ENCODE peak calls at places on chromosome 6, in ten cellular contexts. M is A549, P is tibial nerve, R is HepG2, U is suprapubic skin, B is sigmoid colon, I is upper lobe of left lung, L is GM12878, T is transverse colon, F is ovary. G is an unnamed sample.

GRCh38 chr6:138309695-138310094 is 68.0 kb upstream of the SMIM28 start:
- DNase-seq in F (no peak), P (no peak), U (no peak), T (no peak), M (no peak), R (no peak), B (no peak), L (no peak), I (no peak), G (no peak)

GRCh38 chr6:47701374-47701773 is 3.0 kb downstream of the ADGRF4 start:
- DNase-seq in F (no peak), U (no peak), I (no peak), B (no peak), L (peak; percentile 35), R (no peak), M (peak; percentile 17), P (no peak), T (no peak), G (no peak)

GRCh38 chr6:52877168-52877567 is 32.3 kb downstream of the GSTA3 start:
- DNase-seq in B (no peak), T (no peak), P (no peak), L (no peak), M (peak; percentile 10), F (no peak), R (no peak), I (no peak), U (no peak), G (no peak)

GRCh38 chr6:107113460-107114212 is 1.7 kb downstream of the BEND3 start:
- DNase-seq in U (no peak), M (no peak), B (peak; percentile 48), I (no peak), T (peak; percentile 27), L (no peak), F (peak; percentile 61), R (no peak), P (no peak), G (no peak)

GRCh38 chr6:71855406-71855805 is 30.9 kb upstream of the RIMS1 start:
- DNase-seq in T (no peak), U (no peak), R (peak; percentile 0), P (no peak), M (peak; percentile 5), I (no peak), B (no peak), F (no peak), L (no peak), G (no peak)

GRCh38 chr6:28488916-28489365 is 26.7 kb downstream of the GPX6 start:
- DNase-seq in F (peak; percentile 64), U (no peak), L (peak; percentile 66), T (no peak), I (no peak), P (peak; percentile 7), R (peak; percentile 82), M (peak; percentile 76), B (no peak), G (no peak)

GRCh38 chr6:81075974-81076373 is 676.5 kb downstream of the TENT5A start:
- DNase-seq in L (no peak), I (no peak), B (no peak), U (no peak), F (no peak), T (no peak), R (peak; percentile 9), P (no peak), M (no peak), G (no peak)

GRCh38 chr6:89122625-89123024 is 4.8 kb upstream of the SRSF12 start:
- DNase-seq in P (no peak), F (no peak), T (no peak), U (no peak), L (no peak), B (no peak), M (peak; percentile 51), R (peak; percentile 53), I (no peak), G (no peak)

GRCh38 chr6:109958626-109959025 is 19.5 kb upstream of the GPR6 start:
- DNase-seq in M (no peak), F (no peak), L (no peak), P (no peak), T (no peak), U (no peak), I (no peak), R (no peak), B (no peak), G (no peak)

GRCh38 chr6:111427341-111428116 is 55.5 kb downstream of the REV3L start:
- DNase-seq in U (no peak), T (no peak), F (no peak), B (no peak), I (no peak), R (peak; percentile 85), M (peak; percentile 3), P (no peak), L (peak; percentile 54), G (no peak)

GRCh38 chr6:137882225-137882961 is 15.3 kb downstream of the TNFAIP3 start:
- DNase-seq in T (no peak), F (no peak), L (no peak), R (no peak), P (no peak), I (no peak), U (no peak), B (no peak), M (no peak), G (no peak)

GRCh38 chr6:45658396-45658795 is 280.7 kb upstream of the SUPT3H start:
- DNase-seq in P (no peak), U (no peak), L (no peak), I (no peak), B (no peak), R (no peak), M (no peak), F (no peak), T (no peak), G (no peak)

GRCh38 chr6:33694401-33694931 is 17.0 kb downstream of the UQCC2 start:
- DNase-seq in U (peak; percentile 71), R (no peak), F (no peak), P (no peak), I (peak; percentile 33), M (peak; percentile 33), B (no peak), L (no peak), T (no peak), G (no peak)

GRCh38 chr6:33694977-33695376 is 16.5 kb downstream of the UQCC2 start:
- DNase-seq in R (no peak), T (no peak), F (no peak), P (no peak), M (no peak), B (no peak), I (no peak), L (no peak), U (no peak), G (no peak)

GRCh38 chr6:33692760-33693158 is 18.7 kb downstream of the UQCC2 start:
- DNase-seq in T (peak; percentile 67), B (no peak), U (no peak), F (no peak), R (no peak), P (no peak), I (peak; percentile 57), M (no peak), L (no peak), G (peak; percentile 51)

GRCh38 chr6:33692078-33692759 is 19.3 kb downstream of the UQCC2 start:
- DNase-seq in P (no peak), F (no peak), M (no peak), U (no peak), T (no peak), L (no peak), B (no peak), I (peak; percentile 27), R (no peak), G (peak; percentile 66)

GRCh38 chr6:33693186-33694158 is 18.0 kb downstream of the UQCC2 start:
- DNase-seq in M (no peak), P (no peak), F (no peak), T (no peak), B (no peak), U (peak; percentile 48), R (no peak), I (peak; percentile 45), L (no peak), G (no peak)
- H3K4me3 ChIP-seq in M (no peak overlapping the region), P (no peak overlapping the region), F (no peak overlapping the region), T (no peak overlapping the region), B (no peak overlapping the region), U (no peak overlapping the region), R (no peak overlapping the region), I (no peak overlapping the region), L (no peak overlapping the region), G (no peak overlapping the region)

DNA sequence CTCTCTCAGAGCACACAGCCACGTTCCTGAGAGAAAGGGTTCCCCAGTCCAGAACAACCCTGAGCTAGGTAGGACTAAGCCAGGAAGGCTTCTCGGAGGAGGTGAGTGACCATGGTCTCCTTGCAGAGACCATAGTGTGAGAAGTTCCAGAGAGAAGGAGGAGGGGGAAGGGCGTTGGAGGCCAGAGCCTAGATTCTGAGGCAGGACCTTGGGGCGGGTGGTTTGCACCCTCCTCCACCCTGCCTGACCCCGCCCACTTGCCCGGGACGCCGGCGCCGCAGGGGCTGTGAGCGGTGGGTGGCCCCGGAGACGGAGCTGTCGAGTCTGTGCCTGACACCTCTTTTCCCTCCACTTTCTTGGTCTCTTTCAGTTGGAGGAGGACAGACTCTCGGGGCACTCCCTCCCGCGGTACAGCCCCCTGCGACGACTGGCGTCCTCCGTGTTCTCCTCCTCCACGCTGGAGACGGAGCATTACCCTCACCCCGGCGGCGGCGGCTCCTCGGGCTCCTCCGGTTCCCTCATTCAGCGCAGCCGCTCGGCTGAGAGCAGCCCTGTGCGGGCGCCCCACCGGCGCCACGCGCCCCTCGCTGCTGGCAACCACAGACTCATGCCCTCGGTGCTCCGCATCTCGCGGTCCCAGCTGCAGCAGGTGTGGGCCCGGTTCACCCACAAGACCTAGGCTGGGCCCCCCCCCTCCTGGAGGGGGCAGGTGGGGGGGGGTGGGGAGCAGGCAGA is 26.2 kb downstream of the TTBK1 start:
- DNase-seq in T (peak; percentile 79), M (no peak), F (no peak), R (no peak), I (peak; percentile 88), U (no peak), B (no peak), L (no peak), P (no peak), G (peak; percentile 38)
- TF ChIP-seq CTCF in T (no peak), M (no peak), F (no peak), R (no peak), I (no peak), U (no peak), B (no peak), L (no peak), P (no peak), G (no peak)

GRCh38 chr6:15036690-15037245 is 209.1 kb upstream of the JARID2 start:
- DNase-seq in T (peak; percentile 30), B (no peak), I (no peak), L (no peak), P (no peak), R (peak; percentile 59), U (peak; percentile 67), M (no peak), F (no peak), G (peak; percentile 39)
- TF ChIP-seq EP300 in T (no peak), B (no peak), I (no peak), L (no peak), P (no peak), R (no peak), U (no peak), M (no peak), F (no peak), G (no peak)

DNA sequence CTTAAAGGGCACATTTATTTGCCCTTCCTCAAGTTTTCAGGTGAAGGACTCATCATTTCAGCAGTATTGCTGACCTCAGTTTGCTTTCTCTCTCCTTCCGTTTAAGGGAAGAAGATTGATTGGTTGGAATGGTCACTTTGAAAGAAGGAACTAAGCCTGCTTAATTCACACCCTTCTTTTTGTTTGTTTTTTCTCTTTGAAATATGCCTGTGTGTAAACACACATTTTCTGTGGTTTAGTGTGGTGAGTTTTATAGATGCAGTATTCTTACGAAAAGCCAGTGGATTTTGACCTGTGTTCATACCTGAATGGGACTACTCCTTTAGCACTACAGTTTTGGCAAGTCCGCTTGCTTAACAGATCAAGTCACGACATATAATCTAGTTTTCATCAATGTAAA is 548.8 kb upstream of the EPHA7 start:
- DNase-seq in P (no peak), L (no peak), M (no peak), U (no peak), T (no peak), F (no peak), B (no peak), R (no peak), I (no peak), G (no peak)
- H3K4me3 ChIP-seq in P (no peak overlapping the region), L (no peak overlapping the region), M (no peak overlapping the region), U (no peak overlapping the region), T (no peak overlapping the region), F (no peak overlapping the region), B (no peak overlapping the region), R (no peak overlapping the region), I (no peak overlapping the region), G (no peak overlapping the region)

G was measured in stomach.